ENCODE peak calls at places on chromosomes 13 and 19, in nine cellular contexts. H, V, E, X, K, M, T, Z and S are unnamed samples.
A peak's percentile ranks its signal among the peaks of the same experiment; 100 is the strongest.

GRCh38 chr19:679418-680286 is 3.5 kb downstream of the FSTL3 start:
- DNase-seq in H (peak; percentile 19), V (peak; percentile 87), E (no peak), X (peak; percentile 69), K (no peak), M (no peak), T (no peak), Z (no peak), S (peak; percentile 13)

GRCh38 chr19:47296036-47296435 is 13.6 kb upstream of the C5AR1 start:
- DNase-seq in H (peak; percentile 21), V (peak; percentile 63), E (peak; percentile 74), X (peak; percentile 64), K (no peak), M (peak; percentile 87), T (peak; percentile 71), Z (peak; percentile 87), S (peak; percentile 73)

GRCh38 chr19:5210556-5210955 is 130.1 kb downstream of the PTPRS start:
- DNase-seq in H (no peak), V (no peak), E (no peak), X (no peak), K (no peak), M (no peak), T (no peak), Z (no peak), S (no peak)

GRCh38 chr19:1606138-1606651 is 933 bp upstream of the UQCR11 start:
- DNase-seq in H (no peak), V (no peak), E (no peak), X (peak; percentile 63), K (no peak), M (no peak), T (no peak), Z (no peak), S (no peak)

GRCh38 chr19:287381-287871 is 3.8 kb downstream of the PLPP2 start:
- DNase-seq in H (no peak), V (no peak), E (no peak), X (no peak), K (no peak), M (no peak), T (no peak), Z (no peak), S (no peak)

GRCh38 chr19:48554385-48555091 is 2.6 kb downstream of the SULT2B1 start:
- DNase-seq in H (no peak), V (no peak), E (no peak), X (no peak), K (no peak), M (no peak), T (no peak), Z (peak; percentile 54), S (no peak)

GRCh38 chr19:35236638-35237400 is 8.3 kb upstream of the FAM187B start:
- DNase-seq in H (no peak), V (no peak), E (no peak), X (no peak), K (no peak), M (no peak), T (no peak), Z (no peak), S (no peak)

GRCh38 chr19:45478454-45479238 is 10.8 kb downstream of the FOSB start:
- DNase-seq in H (peak; percentile 92), V (peak; percentile 92), E (peak; percentile 82), X (peak; percentile 81), K (no peak), M (peak; percentile 91), T (peak; percentile 89), Z (peak; percentile 85), S (peak; percentile 83)

GRCh38 chr13:24097667-24098066 is 62.9 kb upstream of the SPATA13 start:
- DNase-seq in H (no peak), V (no peak), E (no peak), X (no peak), K (no peak), M (no peak), T (no peak), Z (no peak), S (no peak)

GRCh38 chr19:51511353-51511752 is 9.8 kb upstream of the SIGLEC12 start:
- DNase-seq in H (no peak), V (no peak), E (no peak), X (no peak), K (peak; percentile 37), M (no peak), T (no peak), Z (no peak), S (no peak)

GRCh38 chr19:15935167-15935702 is 906 bp upstream of the CYP4F11 start:
- DNase-seq in H (no peak), V (no peak), E (no peak), X (no peak), K (no peak), M (no peak), T (no peak), Z (no peak), S (no peak)

GRCh38 chr19:54460230-54461005 is 3.2 kb downstream of the LENG9 start:
- DNase-seq in H (no peak), V (no peak), E (no peak), X (no peak), K (no peak), M (no peak), T (no peak), Z (no peak), S (no peak)